ENCODE peak calls at places on chromosomes 6 and 20, in eight cellular contexts. N, F, H, G, O, E, T and I are unnamed samples.

GRCh38 chr6:82525775-82526515 is 162.3 kb downstream of the TPBG start:
- DNase-seq in T (no peak), H (no peak), E (no peak), O (no peak), N (no peak), F (no peak), G (no peak), I (no peak)

GRCh38 chr6:143802833-143803565 is 40.1 kb upstream of the LTV1 start:
- DNase-seq in F (no peak), H (no peak), G (peak), E (no peak), O (peak), T (no peak), N (no peak), I (no peak)

GRCh38 chr6:169975286-169975685 is 223.9 kb downstream of the ERMARD start:
- DNase-seq in O (no peak), H (no peak), E (no peak), T (no peak), G (no peak), N (no peak), F (peak), I (no peak)

GRCh38 chr20:46573234-46573633 is 22.8 kb upstream of the OCSTAMP start:
- DNase-seq in G (no peak), H (no peak), E (no peak), N (no peak), O (peak), T (no peak), F (peak), I (no peak)

GRCh38 chr6:113039013-113039412 is 691.9 kb downstream of the RFPL4B start:
- DNase-seq in T (no peak), O (no peak), N (no peak), E (no peak), H (no peak), G (no peak), F (no peak), I (no peak)

GRCh38 chr20:20568604-20569205 is 143.7 kb downstream of the RALGAPA2 start:
- DNase-seq in N (peak), H (no peak), O (peak), T (peak), F (no peak), G (no peak), E (peak), I (peak)

GRCh38 chr6:157244175-157244574 is 79.1 kb downstream of the TMEM242 start:
- DNase-seq in H (no peak), N (no peak), G (no peak), T (no peak), E (no peak), F (no peak), O (peak), I (no peak)

GRCh38 chr6:87718662-87719433 is 16.8 kb upstream of the AKIRIN2 start:
- DNase-seq in O (no peak), N (no peak), H (no peak), G (no peak), F (no peak), E (no peak), T (no peak), I (no peak)

GRCh38 chr6:106005013-106005412 is 81.1 kb upstream of the PRDM1 start:
- DNase-seq in T (no peak), O (no peak), F (no peak), N (no peak), G (no peak), H (no peak), E (no peak), I (no peak)

GRCh38 chr6:145042559-145042958 is 692.8 kb downstream of the EPM2A start:
- DNase-seq in E (no peak), F (no peak), G (no peak), T (no peak), H (no peak), N (no peak), O (no peak), I (no peak)

GRCh38 chr20:53827996-53828672 is 234.5 kb upstream of the ZNF217 start:
- DNase-seq in E (no peak), O (peak), N (no peak), F (no peak), T (no peak), H (no peak), G (peak), I (peak)

GRCh38 chr6:68279793-68280557 is 355.1 kb upstream of the ADGRB3 start:
- DNase-seq in G (no peak), N (no peak), H (no peak), F (no peak), E (no peak), O (no peak), T (no peak), I (no peak)

GRCh38 chr20:49501917-49502316 is 19.4 kb upstream of the KCNB1 start:
- DNase-seq in F (no peak), O (peak), G (no peak), H (no peak), N (no peak), T (no peak), E (no peak), I (no peak)

GRCh38 chr6:132466952-132467351 is 46.0 kb downstream of the STX7 start:
- DNase-seq in E (no peak), G (peak), F (no peak), N (no peak), H (no peak), O (no peak), T (no peak), I (no peak)

GRCh38 chr20:49237531-49237930 is 18.3 kb downstream of the DDX27 start:
- DNase-seq in H (no peak), G (no peak), F (no peak), T (no peak), E (peak), O (no peak), N (no peak), I (no peak)

GRCh38 chr6:14596410-14596809 is 478.8 kb downstream of the CD83 start:
- DNase-seq in F (peak), T (no peak), G (no peak), E (no peak), N (no peak), H (no peak), O (no peak), I (no peak)

GRCh38 chr6:85383042-85383441 is 66.8 kb upstream of the NT5E start:
- DNase-seq in F (no peak), E (no peak), G (no peak), O (no peak), T (no peak), H (no peak), N (no peak), I (no peak)

GRCh38 chr6:52216932-52217331 is 27.4 kb downstream of the IL17F start:
- DNase-seq in G (no peak), E (no peak), H (no peak), N (no peak), O (no peak), F (no peak), T (no peak), I (no peak)

GRCh38 chr6:105263685-105264298 is 84.0 kb upstream of the POPDC3 start:
- DNase-seq in E (no peak), G (no peak), F (no peak), N (no peak), H (no peak), O (no peak), T (no peak), I (no peak)

GRCh38 chr6:170152989-170153388 is 137.9 kb downstream of the DLL1 start:
- DNase-seq in N (no peak), H (no peak), T (no peak), E (peak), F (no peak), O (no peak), G (no peak), I (peak)

GRCh38 chr6:41047745-41048742 is 5.0 kb upstream of the APOBEC2 start:
- DNase-seq in G (no peak), N (peak), E (no peak), O (no peak), F (peak), H (no peak), T (no peak), I (no peak)

GRCh38 chr6:57173056-57173885 is 1.1 kb downstream of the BAG2 start:
- DNase-seq in O (no peak), G (no peak), F (no peak), T (no peak), H (no peak), N (peak), E (no peak), I (peak)

GRCh38 chr6:18400831-18401446 is 13.8 kb downstream of the RNF144B start:
- DNase-seq in E (no peak), O (peak), F (no peak), N (peak), T (no peak), G (no peak), H (no peak), I (no peak)

GRCh38 chr20:23157741-23158140 is 71.6 kb upstream of the CD93 start:
- DNase-seq in O (no peak), G (no peak), T (no peak), H (no peak), N (no peak), F (no peak), E (no peak), I (no peak)

GRCh38 chr6:107624050-107624449 is 134.1 kb downstream of the SOBP start:
- DNase-seq in O (no peak), F (no peak), G (no peak), E (no peak), T (no peak), N (no peak), H (no peak), I (no peak)

GRCh38 chr20:21303872-21304586 is 898 bp downstream of the XRN2 start:
- DNase-seq in H (no peak), O (no peak), N (no peak), F (no peak), T (no peak), E (no peak), G (no peak), I (peak)

GRCh38 chr6:12545837-12546658 is 170.5 kb upstream of the PHACTR1 start:
- DNase-seq in E (no peak), G (peak), O (peak), N (no peak), F (no peak), T (no peak), H (no peak), I (no peak)

GRCh38 chr6:36116066-36116465 is 14.2 kb upstream of the MAPK13 start:
- DNase-seq in H (no peak), T (no peak), E (no peak), N (no peak), F (no peak), O (no peak), G (no peak), I (no peak)

GRCh38 chr6:75991941-75992340 is 80.5 kb downstream of the IMPG1 start:
- DNase-seq in O (no peak), G (no peak), E (no peak), H (no peak), T (no peak), F (no peak), N (no peak), I (no peak)

GRCh38 chr20:20237093-20237959 is 130.6 kb upstream of the INSM1 start:
- DNase-seq in N (peak), G (peak), O (peak), E (no peak), H (peak), F (no peak), T (peak), I (peak)

GRCh38 chr20:51700809-51701285 is 67.3 kb downstream of the ATP9A start:
- DNase-seq in O (peak), F (no peak), H (no peak), E (peak), N (peak), T (peak), G (no peak), I (peak)

GRCh38 chr6:129073651-129074419 is 190.9 kb downstream of the LAMA2 start:
- DNase-seq in F (no peak), N (no peak), G (no peak), O (peak), E (no peak), H (no peak), T (no peak), I (no peak)

GRCh38 chr20:57654363-57654997 is 34.3 kb upstream of the ZBP1 start:
- DNase-seq in N (peak), T (peak), G (peak), E (peak), O (peak), H (peak), F (peak), I (no peak)

GRCh38 chr6:111711476-111711875 is 105.8 kb upstream of the TRAF3IP2 start:
- DNase-seq in E (peak), H (no peak), O (peak), N (no peak), T (peak), F (peak), G (no peak), I (peak)

GRCh38 chr6:131135244-131136020 is at the start of gene AKAP7:
- DNase-seq in N (peak), F (peak), H (peak), T (peak), O (peak), G (no peak), E (no peak), I (no peak)

GRCh38 chr6:33314515-33314942 is 651 bp upstream of the TAPBP start:
- DNase-seq in O (peak), E (no peak), G (no peak), T (no peak), N (peak), H (no peak), F (peak), I (no peak)